ENCODE peak calls at places on chromosome 13, in eight cellular contexts. Z, L, J, E, M, U, T and P are unnamed samples.

GRCh38 chr13:113820813-113821651 is 42.8 kb downstream of the GAS6 start:
- DNase-seq in M (peak; percentile 76), J (peak; percentile 43), U (no peak), E (peak; percentile 89), T (peak; percentile 86), Z (peak; percentile 99), L (peak; percentile 98), P (peak; percentile 82)

GRCh38 chr13:40187836-40188591 is 478.4 kb downstream of the FOXO1 start:
- DNase-seq in Z (no peak), E (no peak), J (no peak), L (no peak), U (no peak), M (no peak), T (no peak), P (no peak)

GRCh38 chr13:93535256-93535655 is 308.6 kb downstream of the GPC6 start:
- DNase-seq in T (no peak), E (no peak), L (peak; percentile 5), U (no peak), Z (peak; percentile 33), M (no peak), J (no peak), P (no peak)

GRCh38 chr13:32135655-32136054 is 104.1 kb downstream of the FRY start:
- DNase-seq in J (no peak), M (peak; percentile 22), T (no peak), L (peak; percentile 56), E (no peak), Z (peak; percentile 80), U (no peak), P (no peak)

GRCh38 chr13:113655358-113656014 is 2.5 kb downstream of the ATP4B start:
- DNase-seq in Z (no peak), E (no peak), U (peak; percentile 33), M (no peak), L (no peak), T (no peak), J (no peak), P (no peak)

GRCh38 chr13:25916119-25916518 is 135.7 kb downstream of the SHISA2 start:
- DNase-seq in J (no peak), E (no peak), M (no peak), T (no peak), U (no peak), L (no peak), Z (no peak), P (no peak)

GRCh38 chr13:98142427-98143156 is at the start of gene FARP1:
- DNase-seq in M (no peak), E (no peak), J (peak; percentile 60), U (no peak), Z (peak; percentile 47), L (peak; percentile 28), T (peak; percentile 38), P (no peak)

GRCh38 chr13:51759240-51759639 is 44.7 kb downstream of the DHRS12 start:
- DNase-seq in L (peak; percentile 37), J (no peak), T (no peak), E (no peak), U (no peak), Z (no peak), M (no peak), P (no peak)

GRCh38 chr13:37075164-37075563 is 15.7 kb upstream of the SUPT20H start:
- DNase-seq in L (no peak), E (no peak), T (no peak), U (no peak), J (no peak), Z (no peak), M (no peak), P (no peak)

GRCh38 chr13:83085186-83085900 is 796.9 kb downstream of the SLITRK1 start:
- DNase-seq in M (no peak), E (no peak), L (no peak), T (no peak), Z (peak; percentile 38), J (no peak), U (no peak), P (no peak)

GRCh38 chr13:100423375-100423774 is 165.2 kb downstream of the GGACT start:
- DNase-seq in J (no peak), E (no peak), U (peak; percentile 51), L (peak; percentile 32), M (no peak), T (no peak), Z (peak; percentile 13), P (no peak)

GRCh38 chr13:51765142-51765515 is 38.8 kb downstream of the DHRS12 start:
- DNase-seq in M (no peak), U (no peak), Z (no peak), L (no peak), J (no peak), T (no peak), E (no peak), P (no peak)

GRCh38 chr13:66879971-66880370 is 350.2 kb downstream of the PCDH9 start:
- DNase-seq in E (no peak), T (no peak), L (no peak), U (no peak), Z (no peak), M (no peak), J (no peak), P (no peak)

GRCh38 chr13:77136902-77137420 is 110.0 kb upstream of the FBXL3 start:
- DNase-seq in M (no peak), U (no peak), L (no peak), T (no peak), Z (peak; percentile 45), J (no peak), E (peak; percentile 74), P (peak; percentile 23)

GRCh38 chr13:113756441-113757097 is 2.5 kb upstream of the TMEM255B start:
- DNase-seq in M (no peak), Z (no peak), L (no peak), U (peak; percentile 37), J (no peak), E (no peak), T (no peak), P (no peak)

GRCh38 chr13:100721885-100722512 is 47.4 kb upstream of the TMTC4 start:
- DNase-seq in L (peak; percentile 48), J (no peak), E (no peak), U (no peak), M (peak; percentile 6), T (peak; percentile 47), Z (peak; percentile 34), P (no peak)

GRCh38 chr13:111165189-111165588 is 50.1 kb downstream of the ARHGEF7 start:
- DNase-seq in E (no peak), J (no peak), Z (no peak), T (no peak), U (no peak), L (no peak), M (no peak), P (no peak)

GRCh38 chr13:43232866-43233265 is 209.5 kb downstream of the DNAJC15 start:
- DNase-seq in Z (peak; percentile 65), L (peak; percentile 67), U (no peak), E (peak; percentile 69), J (no peak), T (no peak), M (peak; percentile 63), P (no peak)

GRCh38 chr13:81133066-81133465 is 792.1 kb upstream of the SPRY2 start:
- DNase-seq in L (peak; percentile 79), U (no peak), T (no peak), Z (peak; percentile 8), M (no peak), J (no peak), E (no peak), P (peak; percentile 7)

GRCh38 chr13:51249254-51249653 is 27.1 kb downstream of the FAM124A start:
- DNase-seq in T (no peak), Z (peak; percentile 5), M (no peak), L (peak; percentile 77), E (no peak), J (no peak), U (no peak), P (no peak)